ENCODE peak calls at places on chromosome 6, in ten cellular contexts. C, Y, J, D, T, Q, H, V, Z and E are unnamed samples.
A peak's percentile ranks its signal among the peaks of the same experiment; 100 is the strongest.

GRCh38 chr6:96991618-96992355 is 67.3 kb downstream of the KLHL32 start:
- DNase-seq in C (no peak), Y (no peak), J (peak; percentile 62), D (no peak), T (no peak), Q (no peak), H (no peak), V (no peak), Z (no peak), E (no peak)

GRCh38 chr6:33416386-33417126 is 1.4 kb downstream of the CUTA start:
- DNase-seq in C (no peak), Y (no peak), J (peak; percentile 54), D (no peak), T (no peak), Q (no peak), H (no peak), V (no peak), Z (no peak), E (no peak)

GRCh38 chr6:20056350-20056992 is 155.8 kb downstream of the MBOAT1 start:
- DNase-seq in C (no peak), Y (no peak), J (no peak), D (no peak), T (peak; percentile 20), Q (peak; percentile 84), H (peak; percentile 66), V (peak; percentile 75), Z (peak; percentile 74), E (peak; percentile 43)

GRCh38 chr6:40627316-40627715 is 40.2 kb upstream of the LRFN2 start:
- DNase-seq in C (no peak), Y (no peak), J (no peak), D (no peak), T (no peak), Q (no peak), H (no peak), V (no peak), Z (no peak), E (no peak)

GRCh38 chr6:121794630-121795029 is 359.2 kb downstream of the GJA1 start:
- DNase-seq in C (no peak), Y (no peak), J (no peak), D (no peak), T (peak; percentile 74), Q (peak; percentile 26), H (peak; percentile 96), V (peak; percentile 83), Z (peak; percentile 88), E (peak; percentile 25)

GRCh38 chr6:89986650-89987074 is 92.4 kb downstream of the GJA10 start:
- DNase-seq in C (no peak), Y (no peak), J (no peak), D (no peak), T (peak; percentile 47), Q (no peak), H (peak; percentile 62), V (peak; percentile 23), Z (no peak), E (no peak)

GRCh38 chr6:91298543-91299145 is 711.8 kb upstream of the MAP3K7 start:
- DNase-seq in C (no peak), Y (no peak), J (no peak), D (no peak), T (no peak), Q (no peak), H (peak; percentile 67), V (no peak), Z (no peak), E (no peak)

GRCh38 chr6:110513001-110513400 is 36.6 kb upstream of the SLC22A16 start:
- DNase-seq in C (no peak), Y (no peak), J (no peak), D (no peak), T (no peak), Q (no peak), H (peak; percentile 36), V (peak; percentile 88), Z (peak; percentile 94), E (no peak)

GRCh38 chr6:163958646-163959045 is 544.1 kb downstream of the QKI start:
- DNase-seq in C (no peak), Y (no peak), J (no peak), D (no peak), T (no peak), Q (no peak), H (peak; percentile 70), V (peak; percentile 11), Z (no peak), E (peak; percentile 23)

GRCh38 chr6:132198040-132198439 is 203.2 kb downstream of the MOXD1 start:
- DNase-seq in C (no peak), Y (no peak), J (no peak), D (no peak), T (no peak), Q (no peak), H (no peak), V (no peak), Z (no peak), E (no peak)

GRCh38 chr6:159127701-159128100 is 41.5 kb upstream of the FNDC1 start:
- DNase-seq in C (no peak), Y (no peak), J (no peak), D (no peak), T (no peak), Q (no peak), H (no peak), V (no peak), Z (no peak), E (no peak)
- TF ChIP-seq CTCF in C (no peak), Y (no peak), J (no peak), D (no peak), T (no peak), Q (no peak), H (no peak), V (no peak), Z (no peak), E (no peak)

DNA sequence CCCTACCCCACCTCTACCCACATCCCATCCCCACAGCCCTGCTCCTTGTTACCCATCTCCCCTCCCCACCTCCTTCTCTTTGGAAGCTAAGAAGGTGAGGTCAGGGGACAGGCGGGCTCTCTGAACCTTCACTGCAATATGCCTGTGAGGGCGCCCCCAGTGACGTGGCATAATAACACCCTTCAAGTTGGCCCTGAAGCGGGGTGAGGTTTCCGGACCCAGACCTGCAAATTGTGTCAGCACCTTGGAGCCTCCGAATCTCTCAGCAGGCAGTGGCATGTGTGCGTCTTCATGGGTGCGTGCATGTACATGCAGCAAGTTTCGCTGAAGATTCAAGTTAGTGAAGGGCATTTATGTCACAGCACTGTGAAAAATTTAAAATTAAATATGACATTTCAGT is 114.6 kb downstream of the SOBP start:
- DNase-seq in C (no peak), Y (no peak), J (no peak), D (peak; percentile 47), T (no peak), Q (no peak), H (no peak), V (no peak), Z (no peak), E (no peak)
- TF ChIP-seq CTCF in C (no peak), Y (no peak), J (no peak), D (peak; percentile 45), T (no peak), Q (no peak), H (no peak), V (no peak), Z (no peak), E (no peak)

GRCh38 chr6:29355603-29356002 is 13.1 kb downstream of the OR5V1 start:
- DNase-seq in C (no peak), Y (no peak), J (no peak), D (no peak), T (no peak), Q (no peak), H (no peak), V (no peak), Z (no peak), E (no peak)
- TF ChIP-seq CTCF in C (no peak), Y (no peak), J (no peak), D (peak; percentile 40), T (no peak), Q (no peak), H (no peak), V (no peak), Z (no peak), E (no peak)

DNA sequence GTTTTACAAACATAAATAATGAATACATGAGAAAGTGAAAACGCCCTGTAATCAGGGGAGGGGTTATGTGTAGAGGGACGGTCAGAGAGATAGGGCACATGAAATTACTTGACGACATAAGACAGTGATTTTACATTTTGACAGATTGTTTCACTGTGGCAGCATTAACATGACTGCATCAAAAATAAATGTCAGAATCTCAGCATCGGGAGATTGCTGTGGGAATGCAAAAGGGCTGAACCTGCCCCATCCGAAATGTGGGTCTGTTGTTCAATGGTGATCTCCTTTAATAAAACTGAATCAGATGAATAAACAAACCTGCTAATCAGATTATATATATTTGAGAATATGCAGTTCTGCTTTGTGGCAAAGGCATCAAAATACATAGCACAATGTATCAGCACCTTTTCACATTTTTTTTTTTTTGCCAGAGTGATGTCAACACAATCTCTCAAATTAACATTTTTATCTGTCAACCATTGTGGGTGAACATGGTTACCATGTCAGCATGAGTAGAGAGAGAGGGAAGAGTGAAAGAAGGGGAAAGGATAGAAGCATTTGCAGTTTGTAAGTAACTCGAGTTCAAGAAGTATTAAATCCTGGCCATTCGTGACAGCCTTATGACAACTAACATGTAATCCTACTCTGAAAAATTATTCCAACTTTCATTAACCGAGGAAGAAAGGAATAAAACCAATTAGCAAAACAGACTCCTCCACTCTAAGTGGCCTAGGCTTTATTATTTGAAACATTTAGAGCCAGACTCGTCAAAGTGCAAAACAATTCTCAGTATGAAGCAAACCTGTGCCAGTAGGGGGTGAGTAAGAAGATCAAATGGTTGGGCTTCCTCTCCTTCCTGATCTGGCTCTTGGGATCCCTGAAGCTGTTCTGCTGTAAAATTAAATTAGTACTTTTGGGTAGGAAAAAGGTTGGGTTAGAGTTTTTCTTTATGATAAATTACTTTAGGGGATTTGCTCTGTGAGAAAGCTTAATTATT is 177.3 kb upstream of the MAN1A1 start:
- DNase-seq in C (no peak), Y (no peak), J (no peak), D (no peak), T (no peak), Q (no peak), H (peak; percentile 8), V (no peak), Z (peak; percentile 27), E (no peak)
- TF ChIP-seq CTCF in C (no peak), Y (no peak), J (no peak), D (peak; percentile 9), T (no peak), Q (no peak), H (no peak), V (no peak), Z (no peak), E (no peak)

DNA sequence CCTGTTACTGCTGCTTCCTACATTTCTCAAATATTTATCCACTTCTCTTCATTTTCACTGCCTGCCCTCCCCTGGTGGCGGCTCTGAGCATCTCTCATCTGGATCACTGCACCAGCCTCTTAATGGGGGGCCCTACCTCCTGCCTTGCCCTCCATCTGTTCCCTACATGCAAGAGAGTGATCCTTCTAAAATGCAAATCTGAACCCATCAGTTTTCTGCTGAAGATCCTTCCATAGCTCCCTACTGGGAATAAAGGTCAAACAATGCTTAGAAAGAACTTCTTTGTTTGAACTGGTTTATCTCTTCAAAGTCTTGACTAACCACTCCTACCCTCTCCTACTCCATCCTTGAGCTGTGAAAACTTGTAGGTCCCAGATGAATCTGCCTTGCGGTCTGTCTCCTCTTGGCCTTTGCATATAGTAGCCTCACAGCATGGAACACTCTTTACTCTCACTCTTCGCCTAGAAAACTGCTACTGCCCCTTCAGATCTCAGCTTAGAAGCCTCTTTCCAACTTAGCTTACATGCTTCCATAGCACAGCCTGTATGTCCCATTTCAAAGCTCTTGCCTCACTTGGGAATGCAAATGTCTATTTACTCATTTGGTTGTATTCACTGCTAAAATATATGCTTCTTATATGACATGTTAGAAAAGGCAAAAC is 119.3 kb downstream of the QRSL1 start:
- DNase-seq in C (no peak), Y (no peak), J (no peak), D (peak; percentile 48), T (no peak), Q (no peak), H (no peak), V (no peak), Z (no peak), E (no peak)
- TF ChIP-seq CTCF in C (no peak), Y (no peak), J (no peak), D (peak; percentile 77), T (peak; percentile 7), Q (peak; percentile 18), H (no peak), V (no peak), Z (no peak), E (no peak)